ENCODE peak calls at places on chromosomes 4 and X, in seven cellular contexts. One of them, this sample, is unnamed.

GRCh38 chrX:41022579-41022978 is 62.7 kb upstream of the USP9X start:
- DNase-seq in osteoblast: peak; percentile 26
- DNase-seq in AG04450: no peak
- DNase-seq in uterus: no peak
- DNase-seq in heart left ventricle: no peak
- DNase-seq in AG09309: no peak
- DNase-seq in fibroblast of lung: peak; percentile 47
- DNase-seq in this sample: no peak

GRCh38 chr4:36243355-36244256 is 708 bp downstream of the ARAP2 start:
- DNase-seq in osteoblast: peak; percentile 65
- DNase-seq in AG04450: no peak
- DNase-seq in uterus: peak; percentile 23
- DNase-seq in heart left ventricle: no peak
- DNase-seq in AG09309: no peak
- DNase-seq in fibroblast of lung: peak; percentile 64
- DNase-seq in this sample: no peak

GRCh38 chr4:152588869-152589268 is 53.0 kb upstream of the FBXW7 start:
- DNase-seq in osteoblast: no peak
- DNase-seq in AG04450: no peak
- DNase-seq in uterus: no peak
- DNase-seq in heart left ventricle: no peak
- DNase-seq in AG09309: no peak
- DNase-seq in fibroblast of lung: no peak
- DNase-seq in this sample: no peak

GRCh38 chr4:184648220-184649025 is 824 bp downstream of the CASP3 start:
- DNase-seq in osteoblast: no peak
- DNase-seq in AG04450: no peak
- DNase-seq in uterus: peak; percentile 60
- DNase-seq in heart left ventricle: peak; percentile 80
- DNase-seq in AG09309: no peak
- DNase-seq in fibroblast of lung: peak; percentile 61
- DNase-seq in this sample: peak; percentile 72

GRCh38 chrX:14351889-14352288 is 177.4 kb upstream of the GLRA2 start:
- DNase-seq in osteoblast: no peak
- DNase-seq in AG04450: no peak
- DNase-seq in uterus: no peak
- DNase-seq in heart left ventricle: no peak
- DNase-seq in AG09309: no peak
- DNase-seq in fibroblast of lung: no peak
- DNase-seq in this sample: no peak

GRCh38 chr4:74624351-74625151 is 169.8 kb downstream of the BTC start:
- DNase-seq in osteoblast: no peak
- DNase-seq in AG04450: peak; percentile 81
- DNase-seq in uterus: no peak
- DNase-seq in heart left ventricle: no peak
- DNase-seq in AG09309: peak; percentile 65
- DNase-seq in fibroblast of lung: peak; percentile 95
- DNase-seq in this sample: no peak

GRCh38 chr4:56158483-56158882 is 209.7 kb downstream of the CEP135 start:
- DNase-seq in osteoblast: no peak
- DNase-seq in AG04450: no peak
- DNase-seq in uterus: no peak
- DNase-seq in heart left ventricle: no peak
- DNase-seq in AG09309: no peak
- DNase-seq in fibroblast of lung: no peak
- DNase-seq in this sample: no peak

GRCh38 chrX:150975655-150976390 is 7.3 kb upstream of the HMGB3 start:
- DNase-seq in osteoblast: no peak
- DNase-seq in AG04450: no peak
- DNase-seq in uterus: no peak
- DNase-seq in heart left ventricle: no peak
- DNase-seq in AG09309: no peak
- DNase-seq in fibroblast of lung: no peak
- DNase-seq in this sample: no peak

GRCh38 chrX:152640039-152640818 is 2.5 kb downstream of the GABRQ start:
- DNase-seq in osteoblast: no peak
- DNase-seq in AG04450: no peak
- DNase-seq in uterus: no peak
- DNase-seq in heart left ventricle: no peak
- DNase-seq in AG09309: no peak
- DNase-seq in fibroblast of lung: peak; percentile 74
- DNase-seq in this sample: no peak

GRCh38 chrX:96835660-96836289 is 47.9 kb upstream of the RPA4 start:
- DNase-seq in osteoblast: no peak
- DNase-seq in AG04450: no peak
- DNase-seq in uterus: no peak
- DNase-seq in heart left ventricle: no peak
- DNase-seq in AG09309: no peak
- DNase-seq in fibroblast of lung: no peak
- DNase-seq in this sample: no peak

GRCh38 chr4:161320377-161320776 is 843.4 kb downstream of the FSTL5 start:
- DNase-seq in osteoblast: no peak
- DNase-seq in AG04450: no peak
- DNase-seq in uterus: no peak
- DNase-seq in heart left ventricle: no peak
- DNase-seq in AG09309: no peak
- DNase-seq in fibroblast of lung: peak; percentile 20
- DNase-seq in this sample: no peak

GRCh38 chr4:3500111-3500510 is 32.1 kb downstream of the LRPAP1 start:
- DNase-seq in osteoblast: no peak
- DNase-seq in AG04450: no peak
- DNase-seq in uterus: no peak
- DNase-seq in heart left ventricle: no peak
- DNase-seq in AG09309: no peak
- DNase-seq in fibroblast of lung: no peak
- DNase-seq in this sample: no peak

GRCh38 chrX:132044953-132045352 is 21.9 kb downstream of the STK26 start:
- DNase-seq in osteoblast: peak; percentile 30
- DNase-seq in AG04450: no peak
- DNase-seq in uterus: no peak
- DNase-seq in heart left ventricle: no peak
- DNase-seq in AG09309: no peak
- DNase-seq in fibroblast of lung: peak; percentile 17
- DNase-seq in this sample: no peak

GRCh38 chr4:1727117-1728031 is 6.1 kb downstream of the TACC3 start:
- DNase-seq in osteoblast: peak; percentile 97
- DNase-seq in AG04450: no peak
- DNase-seq in uterus: peak; percentile 61
- DNase-seq in heart left ventricle: peak; percentile 82
- DNase-seq in AG09309: no peak
- DNase-seq in fibroblast of lung: peak; percentile 88
- DNase-seq in this sample: peak; percentile 54

GRCh38 chr4:165203541-165204461 is 3.6 kb upstream of the KLHL2 start:
- DNase-seq in osteoblast: no peak
- DNase-seq in AG04450: no peak
- DNase-seq in uterus: no peak
- DNase-seq in heart left ventricle: no peak
- DNase-seq in AG09309: no peak
- DNase-seq in fibroblast of lung: no peak
- DNase-seq in this sample: no peak

GRCh38 chr4:94480362-94480951 is 28.7 kb downstream of the PDLIM5 start:
- DNase-seq in osteoblast: no peak
- DNase-seq in AG04450: no peak
- DNase-seq in uterus: no peak
- DNase-seq in heart left ventricle: no peak
- DNase-seq in AG09309: no peak
- DNase-seq in fibroblast of lung: no peak
- DNase-seq in this sample: no peak

GRCh38 chrX:9846631-9847030 is 60.4 kb downstream of the SHROOM2 start:
- DNase-seq in osteoblast: no peak
- DNase-seq in AG04450: no peak
- DNase-seq in uterus: no peak
- DNase-seq in heart left ventricle: no peak
- DNase-seq in AG09309: no peak
- DNase-seq in fibroblast of lung: peak; percentile 23
- DNase-seq in this sample: peak; percentile 22

GRCh38 chr4:100736651-100737450 is 219.0 kb upstream of the EMCN start:
- DNase-seq in osteoblast: no peak
- DNase-seq in AG04450: no peak
- DNase-seq in uterus: peak; percentile 19
- DNase-seq in heart left ventricle: no peak
- DNase-seq in AG09309: peak; percentile 44
- DNase-seq in fibroblast of lung: peak; percentile 95
- DNase-seq in this sample: no peak

GRCh38 chr4:97496298-97496873 is 646.9 kb downstream of the STPG2 start:
- DNase-seq in osteoblast: no peak
- DNase-seq in AG04450: no peak
- DNase-seq in uterus: no peak
- DNase-seq in heart left ventricle: no peak
- DNase-seq in AG09309: no peak
- DNase-seq in fibroblast of lung: peak; percentile 34
- DNase-seq in this sample: no peak

GRCh38 chrX:122582280-122582679 is 601.8 kb upstream of the GRIA3 start:
- DNase-seq in osteoblast: no peak
- DNase-seq in AG04450: no peak
- DNase-seq in uterus: no peak
- DNase-seq in heart left ventricle: no peak
- DNase-seq in AG09309: peak; percentile 8
- DNase-seq in fibroblast of lung: peak; percentile 76
- DNase-seq in this sample: no peak

GRCh38 chr4:188822698-188823097 is 683.5 kb downstream of the TRIML1 start:
- DNase-seq in osteoblast: no peak
- DNase-seq in AG04450: no peak
- DNase-seq in uterus: no peak
- DNase-seq in heart left ventricle: no peak
- DNase-seq in AG09309: no peak
- DNase-seq in fibroblast of lung: no peak
- DNase-seq in this sample: no peak

GRCh38 chr4:113012776-113013175 is 36.7 kb upstream of the ANK2 start:
- DNase-seq in osteoblast: no peak
- DNase-seq in AG04450: no peak
- DNase-seq in uterus: no peak
- DNase-seq in heart left ventricle: no peak
- DNase-seq in AG09309: no peak
- DNase-seq in fibroblast of lung: peak; percentile 10
- DNase-seq in this sample: no peak

GRCh38 chr4:3204021-3204431 is 44.9 kb upstream of the MSANTD1 start:
- DNase-seq in osteoblast: peak; percentile 50
- DNase-seq in AG04450: no peak
- DNase-seq in uterus: peak; percentile 57
- DNase-seq in heart left ventricle: peak; percentile 35
- DNase-seq in AG09309: no peak
- DNase-seq in fibroblast of lung: peak; percentile 64
- DNase-seq in this sample: peak; percentile 53

GRCh38 chrX:120015145-120016067 is 62.1 kb downstream of the RHOXF2B start:
- DNase-seq in osteoblast: no peak
- DNase-seq in AG04450: no peak
- DNase-seq in uterus: no peak
- DNase-seq in heart left ventricle: no peak
- DNase-seq in AG09309: no peak
- DNase-seq in fibroblast of lung: no peak
- DNase-seq in this sample: peak; percentile 69

GRCh38 chrX:120016068-120016441 is 61.4 kb downstream of the RHOXF2B start:
- DNase-seq in osteoblast: no peak
- DNase-seq in AG04450: no peak
- DNase-seq in uterus: no peak
- DNase-seq in heart left ventricle: no peak
- DNase-seq in AG09309: no peak
- DNase-seq in fibroblast of lung: no peak
- DNase-seq in this sample: no peak

GRCh38 chrX:120020305-120020704 is 57.2 kb downstream of the RHOXF2B start:
- DNase-seq in osteoblast: no peak
- DNase-seq in AG04450: no peak
- DNase-seq in uterus: no peak
- DNase-seq in heart left ventricle: no peak
- DNase-seq in AG09309: no peak
- DNase-seq in fibroblast of lung: no peak
- DNase-seq in this sample: no peak

GRCh38 chrX:120014354-120015129 is 62.9 kb downstream of the RHOXF2B start:
- DNase-seq in osteoblast: no peak
- DNase-seq in AG04450: no peak
- DNase-seq in uterus: no peak
- DNase-seq in heart left ventricle: no peak
- DNase-seq in AG09309: no peak
- DNase-seq in fibroblast of lung: no peak
- DNase-seq in this sample: no peak
- H3K4me3 ChIP-seq in osteoblast: no peak overlapping the region
- H3K4me3 ChIP-seq in AG04450: no peak overlapping the region
- H3K4me3 ChIP-seq in uterus: no peak overlapping the region
- H3K4me3 ChIP-seq in heart left ventricle: no peak overlapping the region
- H3K4me3 ChIP-seq in AG09309: no peak overlapping the region
- H3K4me3 ChIP-seq in fibroblast of lung: no peak overlapping the region
- H3K4me3 ChIP-seq in this sample: peak overlapping the region; percentile 20

GRCh38 chrX:153726286-153727107 is 1.8 kb downstream of the ABCD1 start:
- DNase-seq in osteoblast: peak; percentile 95
- DNase-seq in AG04450: no peak
- DNase-seq in uterus: peak; percentile 46
- DNase-seq in heart left ventricle: peak; percentile 79
- DNase-seq in AG09309: no peak
- DNase-seq in fibroblast of lung: peak; percentile 63
- DNase-seq in this sample: peak; percentile 59

GRCh38 chrX:153725039-153725831 is 579 bp downstream of the ABCD1 start:
- DNase-seq in osteoblast: peak; percentile 56
- DNase-seq in AG04450: no peak
- DNase-seq in uterus: no peak
- DNase-seq in heart left ventricle: no peak
- DNase-seq in AG09309: no peak
- DNase-seq in fibroblast of lung: no peak
- DNase-seq in this sample: peak; percentile 65

GRCh38 chrX:153724252-153725038 is at the start of the genes ABCD1 and BCAP31:
- DNase-seq in osteoblast: peak; percentile 98
- DNase-seq in AG04450: peak; percentile 53
- DNase-seq in uterus: peak; percentile 88
- DNase-seq in heart left ventricle: peak; percentile 92
- DNase-seq in AG09309: peak; percentile 32
- DNase-seq in fibroblast of lung: peak; percentile 77
- DNase-seq in this sample: peak; percentile 94

GRCh38 chrX:153727108-153727931 is 2.7 kb downstream of the ABCD1 start:
- DNase-seq in osteoblast: peak; percentile 92
- DNase-seq in AG04450: no peak
- DNase-seq in uterus: no peak
- DNase-seq in heart left ventricle: peak; percentile 80
- DNase-seq in AG09309: no peak
- DNase-seq in fibroblast of lung: peak; percentile 24
- DNase-seq in this sample: peak; percentile 92

GRCh38 chrX:153725832-153726285 is 1.2 kb downstream of the ABCD1 start:
- DNase-seq in osteoblast: no peak
- DNase-seq in AG04450: no peak
- DNase-seq in uterus: no peak
- DNase-seq in heart left ventricle: no peak
- DNase-seq in AG09309: no peak
- DNase-seq in fibroblast of lung: no peak
- DNase-seq in this sample: peak; percentile 26
- H3K4me3 ChIP-seq in osteoblast: peak overlapping the region; percentile 51
- H3K4me3 ChIP-seq in AG04450: peak overlapping the region; percentile 40
- H3K4me3 ChIP-seq in uterus: no peak overlapping the region
- H3K4me3 ChIP-seq in heart left ventricle: no peak overlapping the region
- H3K4me3 ChIP-seq in AG09309: peak overlapping the region; percentile 26
- H3K4me3 ChIP-seq in fibroblast of lung: no peak overlapping the region
- H3K4me3 ChIP-seq in this sample: peak overlapping the region; percentile 55

GRCh38 chrX:11786862-11787261 is 28.8 kb downstream of the MSL3 start:
- DNase-seq in osteoblast: no peak
- DNase-seq in AG04450: no peak
- DNase-seq in uterus: no peak
- DNase-seq in heart left ventricle: no peak
- DNase-seq in AG09309: no peak
- DNase-seq in fibroblast of lung: no peak
- DNase-seq in this sample: no peak
- H3K4me3 ChIP-seq in osteoblast: no peak overlapping the region
- H3K4me3 ChIP-seq in AG04450: no peak overlapping the region
- H3K4me3 ChIP-seq in uterus: peak overlapping the region; percentile 6
- H3K4me3 ChIP-seq in heart left ventricle: no peak overlapping the region
- H3K4me3 ChIP-seq in AG09309: no peak overlapping the region
- H3K4me3 ChIP-seq in fibroblast of lung: no peak overlapping the region
- H3K4me3 ChIP-seq in this sample: no peak overlapping the region

GRCh38 chr4:128863314-128864075 is 54.0 kb downstream of the JADE1 start:
- DNase-seq in osteoblast: peak; percentile 87
- DNase-seq in AG04450: peak; percentile 60
- DNase-seq in uterus: peak; percentile 82
- DNase-seq in heart left ventricle: peak; percentile 75
- DNase-seq in AG09309: no peak
- DNase-seq in fibroblast of lung: peak; percentile 69
- DNase-seq in this sample: peak; percentile 79
- H3K4me3 ChIP-seq in osteoblast: no peak overlapping the region
- H3K4me3 ChIP-seq in AG04450: no peak overlapping the region
- H3K4me3 ChIP-seq in uterus: no peak overlapping the region
- H3K4me3 ChIP-seq in heart left ventricle: no peak overlapping the region
- H3K4me3 ChIP-seq in AG09309: no peak overlapping the region
- H3K4me3 ChIP-seq in fibroblast of lung: no peak overlapping the region
- H3K4me3 ChIP-seq in this sample: no peak overlapping the region

This sample was measured in pancreas.